ENCODE peak calls at places on chromosome 6, in seven cellular contexts. M is bronchial epithelial cell, G is AG10803, J is MCF 10A, O is BJ, E is breast epithelium, Z is Peyer's patch. Y is an unnamed sample.

GRCh38 chr6:88402909-88403308 is 236.8 kb upstream of the CNR1 start:
- DNase-seq in M (no peak), G (no peak), J (no peak), O (no peak), E (no peak), Z (no peak), Y (no peak)

GRCh38 chr6:165010556-165011535 is 298.6 kb downstream of the C6orf118 start:
- DNase-seq in M (peak), G (peak), J (no peak), O (no peak), E (no peak), Z (no peak), Y (peak)

GRCh38 chr6:28867078-28867414 is 56.7 kb downstream of the TRIM27 start:
- DNase-seq in M (peak), G (peak), J (no peak), O (no peak), E (no peak), Z (no peak), Y (no peak)

GRCh38 chr6:167214216-167214615 is 56.4 kb upstream of the GPR31 start:
- DNase-seq in M (no peak), G (no peak), J (no peak), O (no peak), E (no peak), Z (no peak), Y (no peak)

GRCh38 chr6:98835149-98836024 is 1.0 kb downstream of the POU3F2 start:
- DNase-seq in M (no peak), G (no peak), J (no peak), O (no peak), E (no peak), Z (no peak), Y (no peak)

GRCh38 chr6:81204741-81205140 is 547.7 kb downstream of the TENT5A start:
- DNase-seq in M (no peak), G (peak), J (no peak), O (peak), E (no peak), Z (no peak), Y (no peak)

GRCh38 chr6:49540614-49541013 is 9.9 kb upstream of the C6orf141 start:
- DNase-seq in M (peak), G (no peak), J (no peak), O (no peak), E (no peak), Z (no peak), Y (no peak)

GRCh38 chr6:109455161-109455501 is 441 bp downstream of the MICAL1 start:
- DNase-seq in M (no peak), G (no peak), J (no peak), O (no peak), E (no peak), Z (peak), Y (peak)

GRCh38 chr6:75208564-75209431 is 2.9 kb upstream of the COL12A1 start:
- DNase-seq in M (peak), G (peak), J (peak), O (no peak), E (peak), Z (peak), Y (peak)

GRCh38 chr6:72524011-72524645 is 97.7 kb upstream of the KCNQ5 start:
- DNase-seq in M (peak), G (no peak), J (peak), O (no peak), E (no peak), Z (no peak), Y (no peak)

GRCh38 chr6:167141667-167142432 is 15.9 kb downstream of the GPR31 start:
- DNase-seq in M (peak), G (no peak), J (peak), O (no peak), E (no peak), Z (peak), Y (peak)

GRCh38 chr6:139990865-139991264 is 616.4 kb upstream of the CITED2 start:
- DNase-seq in M (no peak), G (peak), J (no peak), O (no peak), E (no peak), Z (no peak), Y (no peak)

GRCh38 chr6:128209771-128210170 is 308.9 kb upstream of the THEMIS start:
- DNase-seq in M (peak), G (peak), J (peak), O (peak), E (no peak), Z (no peak), Y (peak)

GRCh38 chr6:110090876-110091275 is 88.6 kb downstream of the WASF1 start:
- DNase-seq in M (no peak), G (no peak), J (no peak), O (no peak), E (no peak), Z (no peak), Y (no peak)

GRCh38 chr6:149217466-149217888 is 100.0 kb upstream of the TAB2 start:
- DNase-seq in M (no peak), G (no peak), J (no peak), O (no peak), E (no peak), Z (no peak), Y (no peak)

GRCh38 chr6:32393660-32394420 is 13.1 kb downstream of the BTNL2 start:
- DNase-seq in M (peak), G (no peak), J (no peak), O (no peak), E (no peak), Z (no peak), Y (no peak)

GRCh38 chr6:10412165-10412947 is 2.5 kb downstream of the TFAP2A start:
- DNase-seq in M (peak), G (peak), J (peak), O (peak), E (peak), Z (no peak), Y (peak)

GRCh38 chr6:49409951-49410542 is 53.0 kb downstream of the MMUT start:
- DNase-seq in M (peak), G (peak), J (peak), O (no peak), E (peak), Z (peak), Y (peak)

GRCh38 chr6:35038076-35038475 is 103.1 kb downstream of the TCP11 start:
- DNase-seq in M (no peak), G (peak), J (no peak), O (no peak), E (no peak), Z (no peak), Y (no peak)

GRCh38 chr6:42316390-42316970 is 98.8 kb upstream of the MRPS10 start:
- DNase-seq in M (no peak), G (peak), J (peak), O (no peak), E (no peak), Z (peak), Y (peak)

GRCh38 chr6:167303660-167304625 is 12.8 kb downstream of the UNC93A start:
- DNase-seq in M (no peak), G (no peak), J (no peak), O (no peak), E (no peak), Z (peak), Y (no peak)

GRCh38 chr6:33927551-33927950 is 123.7 kb upstream of the MLN start:
- DNase-seq in M (peak), G (peak), J (peak), O (peak), E (no peak), Z (no peak), Y (no peak)

GRCh38 chr6:107509506-107509905 is 19.6 kb downstream of the SOBP start:
- DNase-seq in M (no peak), G (no peak), J (no peak), O (no peak), E (no peak), Z (no peak), Y (peak)

GRCh38 chr6:107576852-107577251 is 86.9 kb downstream of the SOBP start:
- DNase-seq in M (peak), G (peak), J (peak), O (no peak), E (no peak), Z (no peak), Y (no peak)

GRCh38 chr6:22296067-22296466 is 769 bp downstream of the PRL start:
- DNase-seq in M (no peak), G (no peak), J (no peak), O (no peak), E (no peak), Z (no peak), Y (no peak)

GRCh38 chr6:56838016-56838555 is 116.8 kb upstream of the BEND6 start:
- DNase-seq in M (no peak), G (peak), J (no peak), O (no peak), E (no peak), Z (no peak), Y (no peak)

GRCh38 chr6:113824411-113824810 is 32.7 kb upstream of the MARCKS start:
- DNase-seq in M (no peak), G (peak), J (peak), O (no peak), E (peak), Z (no peak), Y (no peak)

GRCh38 chr6:111591370-111591900 is 14.2 kb downstream of the TRAF3IP2 start:
- DNase-seq in M (peak), G (peak), J (peak), O (peak), E (peak), Z (peak), Y (peak)

GRCh38 chr6:49582529-49582928 is 32.1 kb downstream of the C6orf141 start:
- DNase-seq in M (no peak), G (no peak), J (no peak), O (no peak), E (no peak), Z (no peak), Y (no peak)

GRCh38 chr6:40912158-40912946 is 126.7 kb downstream of the UNC5CL start:
- DNase-seq in M (peak), G (peak), J (peak), O (no peak), E (peak), Z (peak), Y (peak)

GRCh38 chr6:138226701-138227315 is 8.5 kb upstream of the PBOV1 start:
- DNase-seq in M (no peak), G (peak), J (no peak), O (no peak), E (no peak), Z (no peak), Y (no peak)

GRCh38 chr6:56356431-56356830 is 109.1 kb upstream of the COL21A1 start:
- DNase-seq in M (peak), G (peak), J (peak), O (no peak), E (no peak), Z (no peak), Y (no peak)

GRCh38 chr6:52263709-52264320 is 19.5 kb upstream of the IL17F start:
- DNase-seq in M (peak), G (peak), J (peak), O (no peak), E (peak), Z (peak), Y (peak)

GRCh38 chr6:75103411-75103810 is 102.4 kb downstream of the COL12A1 start:
- DNase-seq in M (no peak), G (no peak), J (no peak), O (no peak), E (no peak), Z (no peak), Y (no peak)

GRCh38 chr6:37897321-37897720 is 77.8 kb downstream of the ZFAND3 start:
- DNase-seq in M (peak), G (no peak), J (peak), O (no peak), E (no peak), Z (no peak), Y (peak)

GRCh38 chr6:53432318-53433161 is 83.8 kb upstream of the ELOVL5 start:
- DNase-seq in M (peak), G (peak), J (peak), O (peak), E (no peak), Z (no peak), Y (no peak)

GRCh38 chr6:84615113-84615850 is 149.1 kb downstream of the TBX18 start:
- DNase-seq in M (no peak), G (peak), J (no peak), O (no peak), E (no peak), Z (no peak), Y (no peak)

GRCh38 chr6:47275640-47276039 is 34.1 kb downstream of the TNFRSF21 start:
- DNase-seq in M (peak), G (no peak), J (peak), O (no peak), E (no peak), Z (no peak), Y (no peak)
- TF ChIP-seq CTCF in M (no peak), G (no peak), J (no peak), O (no peak), E (no peak), Z (no peak), Y (no peak)

GRCh38 chr6:168612586-168612985 is 171.6 kb downstream of the SMOC2 start:
- DNase-seq in M (no peak), G (no peak), J (no peak), O (no peak), E (no peak), Z (no peak), Y (no peak)

GRCh38 chr6:168615837-168616236 is 174.9 kb downstream of the SMOC2 start:
- DNase-seq in M (no peak), G (no peak), J (no peak), O (no peak), E (no peak), Z (no peak), Y (no peak)

GRCh38 chr6:168618546-168619315 is 177.7 kb downstream of the SMOC2 start:
- DNase-seq in M (no peak), G (no peak), J (no peak), O (no peak), E (no peak), Z (no peak), Y (no peak)

GRCh38 chr6:168619560-168620314 is 178.8 kb downstream of the SMOC2 start:
- DNase-seq in M (peak), G (no peak), J (no peak), O (no peak), E (no peak), Z (no peak), Y (peak)

DNA sequence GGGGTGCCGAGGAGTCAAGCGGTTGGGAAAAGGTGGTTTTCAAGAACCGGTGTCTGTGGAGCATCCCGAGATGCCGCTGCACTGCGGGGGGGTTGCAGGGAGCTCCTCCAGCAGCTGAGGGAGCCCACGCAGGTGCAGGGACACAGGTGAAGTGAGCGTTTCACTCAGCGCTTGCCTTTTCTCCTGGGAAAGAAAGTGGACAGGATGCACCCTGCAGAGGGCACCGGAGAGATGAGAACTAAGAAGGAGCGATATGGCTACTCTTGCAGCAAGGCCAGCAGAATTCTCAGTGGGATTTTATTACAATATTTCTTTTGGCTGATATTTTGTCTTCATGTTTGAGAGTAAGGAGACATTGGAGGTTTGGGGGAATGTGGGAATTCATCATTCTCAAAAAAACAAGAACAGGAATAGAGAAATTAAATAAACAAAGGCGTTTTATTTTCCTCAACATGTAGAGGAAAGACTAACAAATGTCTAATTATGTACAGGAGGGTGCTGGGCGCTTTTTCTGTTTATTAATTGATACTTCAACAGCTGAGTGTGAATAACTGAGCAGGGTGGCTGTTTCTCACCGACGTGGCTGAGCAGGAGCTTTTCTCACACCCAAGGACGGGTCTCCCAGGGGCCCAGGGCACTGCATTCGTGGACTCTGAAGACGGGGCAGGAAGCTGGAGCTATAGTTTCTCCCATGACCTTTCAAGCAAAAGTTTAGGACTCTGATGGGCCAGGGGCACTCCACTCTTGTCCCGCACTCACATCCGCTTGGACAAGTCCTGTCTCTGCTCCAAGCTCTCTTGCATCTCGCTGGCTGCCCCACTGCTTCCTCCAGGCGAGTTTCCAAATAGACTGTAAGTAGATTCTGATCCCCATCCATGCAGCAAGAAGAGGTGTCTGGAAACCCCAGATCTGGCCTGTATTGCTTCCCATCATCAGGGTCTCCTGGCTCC is 176.1 kb downstream of the SMOC2 start:
- DNase-seq in M (no peak), G (no peak), J (peak), O (no peak), E (no peak), Z (no peak), Y (peak)
- TF ChIP-seq CTCF in M (peak), G (no peak), J (peak), O (no peak), E (no peak), Z (no peak), Y (peak)

GRCh38 chr6:142462260-142462659 is 160.5 kb downstream of the ADGRG6 start:
- DNase-seq in M (no peak), G (no peak), J (no peak), O (no peak), E (no peak), Z (no peak), Y (no peak)
- TF ChIP-seq CTCF in M (peak), G (no peak), J (no peak), O (no peak), E (no peak), Z (no peak), Y (no peak)

GRCh38 chr6:1313755-1314503 is 2.0 kb downstream of the FOXQ1 start:
- DNase-seq in M (peak), G (no peak), J (peak), O (no peak), E (no peak), Z (no peak), Y (peak)

GRCh38 chr6:1315201-1315559 is 3.3 kb downstream of the FOXQ1 start:
- DNase-seq in M (no peak), G (no peak), J (no peak), O (no peak), E (no peak), Z (no peak), Y (no peak)

GRCh38 chr6:1313364-1313754 is 1.5 kb downstream of the FOXQ1 start:
- DNase-seq in M (no peak), G (no peak), J (no peak), O (no peak), E (no peak), Z (no peak), Y (peak)

GRCh38 chr6:1315560-1316386 is 3.9 kb downstream of the FOXQ1 start:
- DNase-seq in M (no peak), G (no peak), J (no peak), O (no peak), E (no peak), Z (no peak), Y (no peak)

DNA sequence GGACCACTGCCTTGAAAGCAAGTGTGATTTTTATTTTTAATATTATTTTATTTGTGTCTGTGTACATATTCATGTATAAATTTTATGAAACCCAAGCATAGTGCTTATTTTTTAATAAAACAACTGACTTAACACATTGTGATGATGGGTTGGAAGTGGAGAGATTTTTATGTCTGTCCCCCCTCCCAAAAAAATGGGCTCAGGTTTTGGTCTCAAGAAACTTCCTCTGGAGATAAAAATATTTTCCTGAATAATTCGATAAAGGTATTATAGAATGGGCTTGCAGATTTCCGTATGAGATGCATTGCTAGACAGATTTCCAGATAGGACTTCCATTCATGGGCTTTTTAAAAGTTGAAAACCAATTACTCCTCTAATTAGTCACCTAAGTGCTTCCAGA is 2.7 kb downstream of the FOXQ1 start:
- DNase-seq in M (no peak), G (no peak), J (no peak), O (no peak), E (no peak), Z (no peak), Y (no peak)
- TF ChIP-seq CTCF in M (no peak), G (no peak), J (no peak), O (no peak), E (no peak), Z (no peak), Y (no peak)

GRCh38 chr6:13487122-13488014 is at the start of gene GFOD1:
- DNase-seq in M (peak), G (peak), J (peak), O (peak), E (peak), Z (peak), Y (peak)
- TF ChIP-seq CTCF in M (peak), G (peak), J (peak), O (no peak), E (peak), Z (no peak), Y (no peak)

DNA sequence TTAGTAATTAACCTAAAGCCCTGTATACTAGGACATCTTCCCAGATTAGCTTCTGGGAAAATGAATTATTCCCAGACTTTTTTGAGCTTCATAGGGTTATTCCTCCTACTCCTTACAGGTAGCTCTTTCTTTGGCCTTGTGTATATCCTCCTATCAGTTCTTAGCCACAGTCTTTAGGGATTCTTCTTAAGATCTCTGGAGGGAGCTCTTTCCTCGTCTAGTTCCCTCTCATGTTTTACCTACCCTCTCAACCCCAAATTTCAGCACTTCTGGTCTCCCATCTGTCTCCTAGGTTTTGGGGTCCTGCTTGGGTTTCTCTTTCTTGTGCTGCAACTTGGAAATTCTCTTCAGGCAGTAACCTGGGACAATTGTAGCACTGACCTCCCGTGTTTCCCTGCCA is 46.4 kb upstream of the SLC35B3 start:
- DNase-seq in M (peak), G (peak), J (no peak), O (no peak), E (no peak), Z (no peak), Y (no peak)
- TF ChIP-seq CTCF in M (peak), G (peak), J (no peak), O (peak), E (no peak), Z (no peak), Y (no peak)

GRCh38 chr6:120378582-120379220 is 955.6 kb downstream of the TBC1D32 start:
- DNase-seq in M (peak), G (peak), J (peak), O (no peak), E (no peak), Z (no peak), Y (no peak)
- TF ChIP-seq CTCF in M (peak), G (peak), J (peak), O (no peak), E (no peak), Z (no peak), Y (peak)

GRCh38 chr6:117829594-117830319 is 77.3 kb upstream of the SLC35F1 start:
- DNase-seq in M (peak), G (peak), J (peak), O (no peak), E (no peak), Z (no peak), Y (peak)
- TF ChIP-seq CTCF in M (peak), G (peak), J (peak), O (peak), E (no peak), Z (no peak), Y (no peak)